ENCODE peak calls at places on chromosomes 13 and 19, in eight cellular contexts. A, P, V, B, N, S, M and E are unnamed samples.
A peak's percentile ranks its signal among the peaks of the same experiment; 100 is the strongest.

GRCh38 chr13:25764378-25764777 is 287.4 kb downstream of the SHISA2 start:
- DNase-seq in M (no peak), V (no peak), N (no peak), S (no peak), A (no peak), B (no peak), P (no peak), E (no peak)

GRCh38 chr13:104580931-104581330 is 1514.7 kb upstream of the SLC10A2 start:
- DNase-seq in M (no peak), V (no peak), P (no peak), A (no peak), S (no peak), N (no peak), B (no peak), E (no peak)

GRCh38 chr13:21075303-21076264 is 14.2 kb upstream of the LATS2 start:
- DNase-seq in M (peak; percentile 64), B (no peak), P (peak; percentile 18), V (peak; percentile 55), N (peak; percentile 69), A (peak; percentile 46), S (no peak), E (no peak)

GRCh38 chr19:34324320-34324719 is 40.7 kb upstream of the GPI start:
- DNase-seq in V (no peak), B (no peak), M (no peak), A (no peak), S (no peak), N (no peak), P (no peak), E (no peak)

GRCh38 chr19:35869327-35870123 is 1.2 kb downstream of the APLP1 start:
- DNase-seq in B (no peak), S (peak; percentile 61), N (no peak), A (peak; percentile 75), P (peak; percentile 55), M (no peak), V (peak; percentile 84), E (no peak)

GRCh38 chr13:104460553-104460952 is 1394.3 kb upstream of the SLC10A2 start:
- DNase-seq in S (no peak), V (no peak), N (no peak), A (no peak), B (no peak), M (no peak), P (no peak), E (no peak)

GRCh38 chr19:17075860-17076538 is 422 bp downstream of the MYO9B start:
- DNase-seq in V (no peak), M (peak; percentile 80), N (no peak), A (peak; percentile 74), B (no peak), P (peak; percentile 53), S (peak; percentile 33), E (no peak)

GRCh38 chr19:13172335-13173128 is 22.3 kb downstream of the IER2 start:
- DNase-seq in V (no peak), B (no peak), N (peak; percentile 91), P (no peak), S (peak; percentile 83), A (peak; percentile 84), M (peak; percentile 92), E (peak; percentile 93)

GRCh38 chr19:45477713-45478453 is 10.1 kb downstream of the FOSB start:
- DNase-seq in S (no peak), M (no peak), V (no peak), A (no peak), P (no peak), B (no peak), N (no peak), E (no peak)

GRCh38 chr13:84648069-84648640 is 765.9 kb upstream of the SLITRK1 start:
- DNase-seq in V (no peak), M (no peak), B (no peak), S (no peak), N (no peak), P (no peak), A (no peak), E (no peak)

GRCh38 chr13:84649853-84650252 is 767.6 kb upstream of the SLITRK1 start:
- DNase-seq in V (no peak), P (no peak), N (no peak), A (no peak), S (peak; percentile 48), M (no peak), B (no peak), E (no peak)

GRCh38 chr13:84641491-84641890 is 759.2 kb upstream of the SLITRK1 start:
- DNase-seq in B (no peak), S (peak; percentile 47), V (no peak), A (no peak), N (no peak), M (no peak), P (no peak), E (no peak)

GRCh38 chr13:84651288-84651687 is 769.0 kb upstream of the SLITRK1 start:
- DNase-seq in B (peak; percentile 24), P (no peak), N (no peak), M (no peak), A (no peak), V (no peak), S (peak; percentile 85), E (no peak)

DNA sequence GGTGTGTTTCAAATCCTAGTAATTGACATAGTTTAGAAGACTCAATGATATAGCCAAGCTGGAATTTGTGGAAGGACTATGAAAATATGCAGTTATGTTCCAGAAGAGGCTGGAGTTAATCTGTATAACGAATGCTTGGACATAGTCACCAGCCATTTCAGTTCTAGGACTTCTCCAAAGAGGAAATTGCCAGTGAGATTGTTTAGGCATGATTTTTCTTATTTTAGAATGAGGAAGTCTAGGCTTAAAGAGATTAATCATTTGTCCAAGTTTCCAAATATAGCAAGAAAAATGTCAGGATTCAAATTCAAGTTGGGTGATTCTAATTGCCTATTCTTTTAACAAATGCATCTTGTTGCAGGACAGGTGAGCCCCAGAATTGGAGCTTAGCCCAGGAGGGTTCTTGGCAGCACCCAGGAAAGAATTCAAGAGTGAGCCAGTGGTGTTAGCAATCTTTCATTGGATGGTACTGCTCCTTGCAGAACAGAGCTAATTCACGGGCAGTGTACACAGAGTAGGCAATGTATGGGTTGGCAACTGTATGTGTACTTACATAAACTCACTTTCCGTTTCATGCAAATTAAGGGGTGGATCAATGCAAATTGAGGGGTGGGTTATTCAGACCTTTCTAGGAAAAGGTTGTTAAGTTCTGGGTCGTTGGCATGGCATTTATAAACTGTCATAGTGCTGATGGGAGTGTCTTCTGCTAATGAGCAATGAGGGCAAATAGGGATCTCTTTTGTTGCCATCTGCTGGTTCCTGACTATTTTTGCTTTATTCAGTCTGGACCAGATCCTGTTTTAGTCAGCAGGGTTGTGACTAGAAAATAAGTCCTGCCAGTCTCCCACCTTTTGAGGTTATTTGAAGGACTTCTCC is 763.2 kb upstream of the SLITRK1 start:
- DNase-seq in M (no peak), N (no peak), P (no peak), B (peak; percentile 26), A (no peak), S (peak; percentile 71), V (no peak), E (no peak)
- TF ChIP-seq CTCF in M (no peak), N (no peak), P (no peak), B (no peak), A (no peak), S (no peak), V (no peak), E (no peak)

GRCh38 chr19:18475762-18476331 is 37.9 kb upstream of the ISYNA1 start:
- DNase-seq in N (no peak), P (no peak), S (no peak), M (no peak), A (no peak), B (no peak), V (no peak), E (no peak)

GRCh38 chr19:18477974-18478373 is 40.0 kb upstream of the ISYNA1 start:
- DNase-seq in B (no peak), S (no peak), V (no peak), A (no peak), M (no peak), N (no peak), P (no peak), E (no peak)

GRCh38 chr19:18478545-18479311 is 40.8 kb upstream of the ISYNA1 start:
- DNase-seq in N (peak; percentile 92), A (peak; percentile 58), P (no peak), V (no peak), B (peak; percentile 58), S (peak; percentile 94), M (peak; percentile 94), E (peak; percentile 98)

GRCh38 chr19:18476507-18477041 is 38.6 kb upstream of the ISYNA1 start:
- DNase-seq in V (no peak), M (no peak), N (no peak), A (no peak), B (no peak), S (no peak), P (no peak), E (no peak)

GRCh38 chr19:18477042-18477760 is 39.3 kb upstream of the ISYNA1 start:
- DNase-seq in N (no peak), B (no peak), M (no peak), A (peak; percentile 39), P (no peak), S (no peak), V (no peak), E (no peak)
- TF ChIP-seq CTCF in N (no peak), B (no peak), M (no peak), A (no peak), P (no peak), S (peak; percentile 13), V (peak; percentile 32), E (peak; percentile 54)

GRCh38 chr13:52847682-52848432 is 583 bp downstream of the PCDH8 start:
- DNase-seq in V (no peak), A (no peak), N (no peak), B (no peak), M (no peak), S (no peak), P (no peak), E (no peak)

GRCh38 chr13:52846567-52847321 is 1.7 kb downstream of the PCDH8 start:
- DNase-seq in S (peak; percentile 2), M (no peak), A (peak; percentile 67), B (no peak), P (no peak), V (peak; percentile 86), N (no peak), E (no peak)

GRCh38 chr13:52845766-52846566 is 2.5 kb downstream of the PCDH8 start:
- DNase-seq in A (peak; percentile 69), V (peak; percentile 61), N (no peak), S (no peak), B (no peak), M (no peak), P (no peak), E (no peak)

GRCh38 chr13:52847322-52847681 is 1.1 kb downstream of the PCDH8 start:
- DNase-seq in S (no peak), B (no peak), A (no peak), M (no peak), V (no peak), N (no peak), P (no peak), E (no peak)

DNA sequence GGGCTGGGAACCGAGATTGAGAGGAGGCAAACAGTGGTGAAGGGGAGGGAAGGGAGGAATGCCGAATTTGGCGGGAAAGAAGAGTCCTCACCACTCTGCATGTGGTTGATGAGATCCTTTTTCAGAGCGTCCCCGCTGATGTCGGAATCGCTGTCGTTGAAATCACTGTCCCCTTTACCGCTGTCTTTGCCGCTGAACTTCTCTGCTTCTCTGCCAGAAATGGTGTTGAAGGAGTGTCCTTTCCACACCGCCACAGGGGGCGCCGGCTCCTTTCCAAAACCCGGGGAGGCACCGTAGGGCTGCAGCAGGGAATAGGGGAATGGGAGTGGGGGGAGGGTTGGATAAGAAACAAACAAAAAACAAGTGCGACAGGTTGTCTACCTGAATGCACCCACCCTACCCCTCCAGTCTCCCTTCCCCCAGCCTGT is 3.1 kb downstream of the PCDH8 start:
- DNase-seq in B (no peak), S (no peak), A (peak; percentile 27), N (no peak), V (peak; percentile 43), M (no peak), P (no peak), E (no peak)
- TF ChIP-seq CTCF in B (peak; percentile 11), S (no peak), A (no peak), N (no peak), V (peak; percentile 54), M (no peak), P (no peak), E (no peak)

GRCh38 chr13:19959141-19959830 is 759 bp downstream of the ZMYM2 start:
- DNase-seq in B (no peak), A (peak; percentile 80), N (peak; percentile 76), S (peak; percentile 39), V (peak; percentile 45), P (peak; percentile 67), M (peak; percentile 79), E (peak; percentile 63)
- TF ChIP-seq CTCF in B (peak; percentile 22), A (no peak), N (peak; percentile 29), S (peak; percentile 24), V (no peak), P (no peak), M (no peak), E (no peak)